ENCODE peak calls at places on chromosomes 13 and 19, in five cellular contexts. Q is A549, J is HepG2, G is K562, O is SK-N-SH. Y is an unnamed sample.
A peak's percentile ranks its signal among the peaks of the same experiment; 100 is the strongest.

GRCh38 chr13:19048381-19048780 is 133.2 kb downstream of the TUBA3C start:
- DNase-seq in Q (no peak), J (no peak), G (no peak), O (no peak), Y (no peak)

GRCh38 chr13:80084086-80084676 is 256.7 kb downstream of the SPRY2 start:
- DNase-seq in Q (peak; percentile 10), J (no peak), G (no peak), O (no peak), Y (no peak)

GRCh38 chr13:31922724-31923123 is 108.8 kb upstream of the FRY start:
- DNase-seq in Q (no peak), J (no peak), G (no peak), O (no peak), Y (no peak)

GRCh38 chr13:52371736-52372247 is 34.2 kb downstream of the THSD1 start:
- DNase-seq in Q (no peak), J (peak; percentile 66), G (no peak), O (peak; percentile 24), Y (peak; percentile 32)

GRCh38 chr13:89554801-89555200 is 1792.7 kb upstream of the MIR17HG start:
- DNase-seq in Q (no peak), J (peak; percentile 7), G (no peak), O (no peak), Y (no peak)

GRCh38 chr13:52454459-52454824 is 836 bp upstream of the CKAP2 start:
- DNase-seq in Q (peak; percentile 4), J (no peak), G (peak; percentile 11), O (peak; percentile 34), Y (peak; percentile 56)

GRCh38 chr19:58571575-58571947 is 1.6 kb downstream of the MZF1 start:
- DNase-seq in Q (no peak), J (no peak), G (no peak), O (no peak), Y (no peak)

GRCh38 chr13:45828253-45828968 is 23.1 kb downstream of the SIAH3 start:
- DNase-seq in Q (no peak), J (no peak), G (no peak), O (no peak), Y (peak; percentile 66)

GRCh38 chr19:42634409-42635232 is 39.9 kb upstream of the CEACAM8 start:
- DNase-seq in Q (peak; percentile 71), J (peak; percentile 32), G (peak; percentile 59), O (peak; percentile 38), Y (peak; percentile 37)

GRCh38 chr13:72505376-72505775 is 222.1 kb downstream of the MZT1 start:
- DNase-seq in Q (no peak), J (no peak), G (no peak), O (no peak), Y (no peak)

GRCh38 chr13:84362777-84363176 is 480.5 kb upstream of the SLITRK1 start:
- DNase-seq in Q (no peak), J (no peak), G (no peak), O (no peak), Y (no peak)

GRCh38 chr19:14146789-14147216 is 10.4 kb upstream of the ASF1B start:
- DNase-seq in Q (no peak), J (no peak), G (no peak), O (no peak), Y (peak; percentile 80)

GRCh38 chr19:46546194-46546896 is 50.7 kb upstream of the PNMA8B start:
- DNase-seq in Q (peak; percentile 61), J (peak; percentile 30), G (peak; percentile 66), O (peak; percentile 62), Y (peak; percentile 67)

GRCh38 chr13:91185294-91185863 is 162.1 kb upstream of the MIR17HG start:
- DNase-seq in Q (peak; percentile 15), J (peak; percentile 9), G (no peak), O (peak; percentile 39), Y (peak; percentile 23)

GRCh38 chr13:70585109-70585508 is 476.9 kb upstream of the KLHL1 start:
- DNase-seq in Q (no peak), J (no peak), G (no peak), O (no peak), Y (no peak)

GRCh38 chr13:37225414-37226047 is 120.1 kb upstream of the CSNK1A1L start:
- DNase-seq in Q (no peak), J (no peak), G (no peak), O (no peak), Y (no peak)

GRCh38 chr19:49301165-49301865 is 23.7 kb downstream of the SLC6A16 start:
- DNase-seq in Q (peak; percentile 78), J (peak; percentile 23), G (peak; percentile 87), O (peak; percentile 72), Y (peak; percentile 77)

GRCh38 chr19:30132312-30133075 is 190.5 kb downstream of the URI1 start:
- DNase-seq in Q (no peak), J (no peak), G (peak; percentile 18), O (no peak), Y (no peak)

GRCh38 chr19:18895828-18896341 is at the start of gene CERS1:
- DNase-seq in Q (no peak), J (no peak), G (peak; percentile 69), O (peak; percentile 95), Y (peak; percentile 60)

GRCh38 chr13:49828452-49828851 is 36.0 kb upstream of the KPNA3 start:
- DNase-seq in Q (no peak), J (no peak), G (no peak), O (no peak), Y (peak; percentile 36)

GRCh38 chr13:32781906-32782305 is 195.7 kb downstream of the PDS5B start:
- DNase-seq in Q (no peak), J (no peak), G (no peak), O (no peak), Y (no peak)

GRCh38 chr19:13838071-13838942 is 38.6 kb upstream of the NANOS3 start:
- DNase-seq in Q (no peak), J (no peak), G (no peak), O (no peak), Y (no peak)

GRCh38 chr19:35843676-35844481 is 8.4 kb downstream of the NPHS1 start:
- DNase-seq in Q (peak; percentile 88), J (no peak), G (peak; percentile 85), O (peak; percentile 79), Y (no peak)

GRCh38 chr19:40416918-40417713 is 3.9 kb upstream of the PRX start:
- DNase-seq in Q (peak; percentile 71), J (peak; percentile 51), G (peak; percentile 69), O (no peak), Y (no peak)

GRCh38 chr13:111484129-111484925 is 163.9 kb downstream of the TEX29 start:
- DNase-seq in Q (no peak), J (no peak), G (no peak), O (no peak), Y (no peak)

GRCh38 chr13:102584423-102584822 is 12.4 kb upstream of the TPP2 start:
- DNase-seq in Q (no peak), J (no peak), G (no peak), O (no peak), Y (peak; percentile 90)

GRCh38 chr19:13622727-13623126 is 116.4 kb upstream of the CACNA1A start:
- DNase-seq in Q (no peak), J (no peak), G (no peak), O (no peak), Y (no peak)

GRCh38 chr13:35557475-35557874 is 81.0 kb upstream of the MAB21L1 start:
- DNase-seq in Q (no peak), J (no peak), G (no peak), O (no peak), Y (no peak)

GRCh38 chr13:43579321-43579720 is 207.5 kb downstream of the ENOX1 start:
- DNase-seq in Q (no peak), J (no peak), G (no peak), O (no peak), Y (no peak)

GRCh38 chr19:31892060-31892459 is 453.4 kb upstream of the ZNF507 start:
- DNase-seq in Q (no peak), J (no peak), G (no peak), O (no peak), Y (no peak)

GRCh38 chr13:48536851-48537250 is 4.0 kb upstream of the RCBTB2 start:
- DNase-seq in Q (no peak), J (no peak), G (no peak), O (no peak), Y (no peak)

GRCh38 chr19:46674416-46675178 is 13.6 kb upstream of the DACT3 start:
- DNase-seq in Q (peak; percentile 61), J (no peak), G (peak; percentile 42), O (peak; percentile 79), Y (peak; percentile 49)

GRCh38 chr13:71030789-71031188 is 836.2 kb downstream of the DACH1 start:
- DNase-seq in Q (no peak), J (peak; percentile 77), G (no peak), O (no peak), Y (no peak)

GRCh38 chr19:3849092-3849491 is 19.7 kb downstream of the ZFR2 start:
- DNase-seq in Q (no peak), J (peak; percentile 33), G (peak; percentile 82), O (peak; percentile 57), Y (no peak)

GRCh38 chr13:50646070-50646469 is 197.4 kb downstream of the DLEU7 start:
- DNase-seq in Q (no peak), J (no peak), G (no peak), O (no peak), Y (no peak)

GRCh38 chr13:30107536-30108136 is 199.7 kb downstream of the KATNAL1 start:
- DNase-seq in Q (peak; percentile 8), J (no peak), G (no peak), O (no peak), Y (peak; percentile 88)

GRCh38 chr13:46388846-46389245 is 1.8 kb upstream of the RUBCNL start:
- DNase-seq in Q (no peak), J (no peak), G (no peak), O (no peak), Y (no peak)

DNA sequence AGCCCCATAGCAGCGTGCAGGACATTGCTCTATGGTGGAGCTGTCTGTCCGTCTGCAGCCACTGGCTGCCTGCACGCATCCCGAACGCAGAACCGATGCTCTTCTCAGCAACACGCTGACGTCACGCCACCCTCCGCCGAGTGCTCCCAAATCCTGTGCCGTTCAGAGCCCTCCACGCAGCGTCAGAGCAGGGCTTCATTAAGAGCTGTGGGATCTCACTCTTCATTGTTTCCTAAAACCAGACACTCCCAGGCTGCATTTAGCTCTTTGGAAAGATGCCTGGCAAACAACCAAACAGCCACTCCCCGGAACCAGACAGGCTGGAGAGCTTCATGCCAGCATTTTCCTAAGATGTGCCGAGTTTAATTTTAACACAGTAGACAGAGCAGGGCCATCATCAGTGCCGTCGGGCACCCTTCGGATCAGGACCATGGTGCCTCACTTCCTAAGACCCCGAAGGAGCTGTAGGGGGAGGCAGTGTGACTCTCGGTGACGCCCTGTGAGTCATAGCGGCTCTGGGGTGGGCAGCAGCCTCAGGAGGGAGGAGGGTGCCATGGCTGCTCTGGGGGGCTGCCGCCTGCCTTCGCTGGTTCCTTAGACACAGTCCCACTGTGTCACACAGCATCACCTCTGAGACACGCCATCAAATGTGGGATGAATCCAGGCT is 131.5 kb upstream of the MCF2L start:
- DNase-seq in Q (no peak), J (no peak), G (no peak), O (no peak), Y (no peak)
- TF ChIP-seq MAX in Q (no peak), J (no peak), G (no peak), O (no peak), Y (no peak)

GRCh38 chr13:108797354-108797753 is 167.9 kb downstream of the MYO16 start:
- DNase-seq in Q (no peak), J (no peak), G (no peak), O (no peak), Y (no peak)

GRCh38 chr13:108795841-108796240 is 166.4 kb downstream of the MYO16 start:
- DNase-seq in Q (no peak), J (no peak), G (no peak), O (no peak), Y (no peak)
- TF ChIP-seq CTCF in Q (no peak), J (no peak), G (no peak), O (no peak), Y (no peak)

GRCh38 chr13:75825161-75825560 is 189.0 kb downstream of the LMO7 start:
- DNase-seq in Q (no peak), J (no peak), G (no peak), O (no peak), Y (no peak)
- H3K4me3 ChIP-seq in Q (no peak overlapping the region), J (no peak overlapping the region), G (no peak overlapping the region), O (no peak overlapping the region), Y (no peak overlapping the region)

GRCh38 chr13:21124853-21125252 is 51.5 kb downstream of the SKA3 start:
- DNase-seq in Q (peak; percentile 35), J (peak; percentile 60), G (no peak), O (peak; percentile 67), Y (peak; percentile 53)
- TF ChIP-seq MAX in Q (no peak), J (no peak), G (no peak), O (no peak), Y (no peak)

Y was measured in NB4.